ENCODE peak calls at places on chromosomes 13 and 19, in nine cellular contexts. I is activated naive CD4-positive, alpha-beta T cell; E is tibial nerve; H is activated CD4-positive, alpha-beta T cell treated with anti-CD3 and anti-CD28 coated beads for 36 hours; C is A549; Q is ELR; U is endothelial cell; Z is thoracic aorta; P is right lobe of liver. Y is an unnamed sample.

GRCh38 chr13:39616087-39616694 is 13.2 kb upstream of the LHFPL6 start:
- DNase-seq in I (no peak), E (peak), H (peak), C (peak), Q (peak), U (peak), Z (no peak), P (peak), Y (peak)

GRCh38 chr19:28607066-28607583 is 605.8 kb downstream of the UQCRFS1 start:
- DNase-seq in I (no peak), E (no peak), H (no peak), C (no peak), Q (no peak), U (no peak), Z (no peak), P (no peak), Y (no peak)

GRCh38 chr13:24220086-24220703 is 59.7 kb downstream of the SPATA13 start:
- DNase-seq in I (no peak), E (peak), H (peak), C (peak), Q (peak), U (peak), Z (peak), P (no peak), Y (peak)

GRCh38 chr19:11324079-11324661 is 15.3 kb downstream of the RAB3D start:
- DNase-seq in I (no peak), E (peak), H (peak), C (peak), Q (peak), U (no peak), Z (peak), P (peak), Y (peak)

GRCh38 chr13:32165791-32166190 is 134.2 kb downstream of the FRY start:
- DNase-seq in I (no peak), E (no peak), H (no peak), C (no peak), Q (no peak), U (no peak), Z (no peak), P (no peak), Y (peak)

GRCh38 chr13:84031120-84031519 is 148.8 kb upstream of the SLITRK1 start:
- DNase-seq in I (no peak), E (no peak), H (no peak), C (no peak), Q (no peak), U (no peak), Z (no peak), P (no peak), Y (no peak)

GRCh38 chr19:38388310-38389100 is at the start of gene SPRED3:
- DNase-seq in I (no peak), E (no peak), H (no peak), C (peak), Q (peak), U (peak), Z (no peak), P (no peak), Y (no peak)

GRCh38 chr19:35090795-35091214 is 24.8 kb upstream of the FXYD3 start:
- DNase-seq in I (no peak), E (no peak), H (no peak), C (no peak), Q (no peak), U (no peak), Z (no peak), P (peak), Y (no peak)

GRCh38 chr13:29861694-29862110 is 11.3 kb upstream of the UBL3 start:
- DNase-seq in I (no peak), E (no peak), H (no peak), C (peak), Q (peak), U (no peak), Z (no peak), P (no peak), Y (no peak)

GRCh38 chr19:18205180-18205915 is 1.5 kb upstream of the RAB3A start:
- DNase-seq in I (peak), E (peak), H (peak), C (no peak), Q (peak), U (peak), Z (peak), P (peak), Y (peak)

GRCh38 chr13:58999851-59000250 is 1163.9 kb downstream of the DIAPH3 start:
- DNase-seq in I (no peak), E (no peak), H (no peak), C (no peak), Q (no peak), U (no peak), Z (no peak), P (no peak), Y (no peak)

GRCh38 chr13:51619614-51620013 is 35.4 kb downstream of the WDFY2 start:
- DNase-seq in I (no peak), E (no peak), H (peak), C (no peak), Q (peak), U (no peak), Z (no peak), P (no peak), Y (no peak)

GRCh38 chr13:91381371-91381770 is 17.1 kb upstream of the GPC5 start:
- DNase-seq in I (no peak), E (no peak), H (no peak), C (peak), Q (peak), U (no peak), Z (no peak), P (no peak), Y (no peak)

GRCh38 chr19:54388001-54388802 is 23.5 kb upstream of the LAIR1 start:
- DNase-seq in I (no peak), E (no peak), H (peak), C (no peak), Q (peak), U (no peak), Z (no peak), P (no peak), Y (peak)

GRCh38 chr19:9032136-9032626 is 22.0 kb upstream of the MUC16 start:
- DNase-seq in I (no peak), E (no peak), H (no peak), C (no peak), Q (no peak), U (no peak), Z (no peak), P (no peak), Y (no peak)

GRCh38 chr13:52411629-52412028 is 5.7 kb upstream of the THSD1 start:
- DNase-seq in I (no peak), E (no peak), H (no peak), C (peak), Q (peak), U (no peak), Z (no peak), P (no peak), Y (no peak)

GRCh38 chr19:27794444-27795042 is 1418.4 kb downstream of the UQCRFS1 start:
- DNase-seq in I (no peak), E (no peak), H (peak), C (no peak), Q (peak), U (peak), Z (no peak), P (no peak), Y (no peak)

GRCh38 chr13:37747071-37747612 is 122.4 kb downstream of the TRPC4 start:
- DNase-seq in I (no peak), E (no peak), H (no peak), C (no peak), Q (peak), U (no peak), Z (no peak), P (no peak), Y (no peak)

GRCh38 chr19:40759352-40759751 is 8.3 kb downstream of the SNRPA start:
- DNase-seq in I (no peak), E (no peak), H (no peak), C (no peak), Q (no peak), U (no peak), Z (no peak), P (no peak), Y (no peak)

GRCh38 chr13:112975401-112975939 is 6.5 kb downstream of the MCF2L start:
- DNase-seq in I (no peak), E (no peak), H (no peak), C (no peak), Q (no peak), U (no peak), Z (no peak), P (no peak), Y (no peak)

GRCh38 chr13:48656621-48657020 is 2.9 kb downstream of the CYSLTR2 start:
- DNase-seq in I (no peak), E (no peak), H (no peak), C (no peak), Q (no peak), U (no peak), Z (no peak), P (no peak), Y (no peak)

GRCh38 chr13:23722726-23723453 is 152.7 kb downstream of the TNFRSF19 start:
- DNase-seq in I (no peak), E (no peak), H (no peak), C (no peak), Q (no peak), U (no peak), Z (no peak), P (no peak), Y (no peak)

GRCh38 chr19:48490980-48491792 is 20.4 kb downstream of the LMTK3 start:
- DNase-seq in I (peak), E (no peak), H (peak), C (peak), Q (peak), U (no peak), Z (no peak), P (no peak), Y (peak)

GRCh38 chr19:44644391-44645016 is 794 bp downstream of the PVR start:
- DNase-seq in I (no peak), E (no peak), H (peak), C (peak), Q (peak), U (peak), Z (no peak), P (peak), Y (no peak)